ENCODE peak calls at places on chromosomes 11 and 22, in five cellular contexts. P, Q, V, E and W are unnamed samples.

GRCh38 chr11:83528877-83529276 is 242.7 kb upstream of the CCDC90B start:
- DNase-seq in E (no peak), P (no peak), Q (no peak), V (no peak), W (no peak)

GRCh38 chr11:69049490-69049867 is 747 bp downstream of the TPCN2 start:
- DNase-seq in P (no peak), E (no peak), V (peak; percentile 70), Q (no peak), W (no peak)

GRCh38 chr11:83972536-83972935 is 686.4 kb upstream of the CCDC90B start:
- DNase-seq in E (no peak), P (no peak), Q (no peak), V (no peak), W (no peak)

GRCh38 chr22:36586852-36587251 is 57.9 kb upstream of the EIF3D start:
- DNase-seq in E (no peak), P (no peak), V (no peak), Q (no peak), W (no peak)

GRCh38 chr11:76626921-76627391 is 43.6 kb downstream of the LRRC32 start:
- DNase-seq in E (no peak), P (no peak), Q (no peak), V (no peak), W (no peak)

GRCh38 chr11:126046796-126047195 is 15.9 kb downstream of the CDON start:
- DNase-seq in Q (no peak), V (no peak), E (no peak), P (no peak), W (no peak)

GRCh38 chr11:112222303-112222702 is 3.9 kb upstream of the PTS start:
- DNase-seq in E (no peak), V (no peak), P (no peak), Q (no peak), W (no peak)

GRCh38 chr11:24896118-24896835 is 399.4 kb downstream of the LUZP2 start:
- DNase-seq in Q (no peak), E (no peak), P (no peak), V (peak; percentile 55), W (no peak)

GRCh38 chr22:50530280-50530856 is 556 bp upstream of the TYMP start:
- DNase-seq in Q (peak; percentile 72), P (peak; percentile 74), E (no peak), V (peak; percentile 94), W (no peak)

GRCh38 chr11:30106782-30107181 is 90.0 kb upstream of the KCNA4 start:
- DNase-seq in Q (no peak), V (no peak), E (no peak), P (no peak), W (no peak)

GRCh38 chr11:110373061-110373702 is 56.6 kb upstream of the FDX1 start:
- DNase-seq in V (no peak), P (no peak), E (no peak), Q (no peak), W (no peak)

GRCh38 chr11:78957481-78958245 is 383.0 kb upstream of the NARS2 start:
- DNase-seq in Q (no peak), E (no peak), P (no peak), V (no peak), W (no peak)

GRCh38 chr11:100473390-100473740 is 213.7 kb upstream of the ARHGAP42 start:
- DNase-seq in E (no peak), V (no peak), Q (no peak), P (no peak), W (no peak)

GRCh38 chr22:36737776-36738175 is 34.2 kb upstream of the CACNG2 start:
- DNase-seq in E (no peak), Q (peak; percentile 32), P (no peak), V (no peak), W (no peak)

GRCh38 chr11:62546937-62547625 is 475 bp upstream of the AHNAK start:
- DNase-seq in E (no peak), Q (peak; percentile 45), P (peak; percentile 56), V (no peak), W (no peak)

GRCh38 chr11:110298298-110298765 is 1.9 kb upstream of the RDX start:
- DNase-seq in P (no peak), Q (no peak), V (no peak), E (no peak), W (no peak)

GRCh38 chr22:38710866-38711265 is 5.1 kb downstream of the GTPBP1 start:
- DNase-seq in P (no peak), E (no peak), Q (no peak), V (no peak), W (no peak)

GRCh38 chr22:27435839-27436581 is 365.5 kb downstream of the MN1 start:
- DNase-seq in E (peak; percentile 51), V (peak; percentile 83), P (peak; percentile 47), Q (no peak), W (no peak)

GRCh38 chr11:27621440-27622161 is 78.7 kb downstream of the BDNF start:
- DNase-seq in V (no peak), E (no peak), Q (no peak), P (no peak), W (no peak)

GRCh38 chr22:47107431-47107830 is 345.0 kb downstream of the TBC1D22A start:
- DNase-seq in E (no peak), P (no peak), Q (no peak), V (no peak), W (no peak)

GRCh38 chr22:50423956-50424355 is 50.9 kb downstream of the SBF1 start:
- DNase-seq in P (no peak), V (no peak), Q (no peak), E (no peak), W (no peak)

GRCh38 chr11:119161871-119162270 is 6.7 kb upstream of the NLRX1 start:
- DNase-seq in Q (no peak), P (no peak), V (no peak), E (no peak), W (no peak)

GRCh38 chr22:23984430-23984829 is 4.5 kb downstream of the GSTT2 start:
- DNase-seq in P (no peak), E (peak; percentile 70), Q (no peak), V (no peak), W (no peak)

GRCh38 chr11:47156333-47156732 is 20.3 kb downstream of the ARFGAP2 start:
- DNase-seq in E (no peak), V (no peak), P (no peak), Q (no peak), W (no peak)

GRCh38 chr11:92550411-92550810 is 325.8 kb downstream of the FAT3 start:
- DNase-seq in E (no peak), Q (no peak), P (no peak), V (no peak), W (no peak)

GRCh38 chr22:46058591-46059519 is 81.9 kb upstream of the WNT7B start:
- DNase-seq in Q (no peak), V (no peak), E (no peak), P (peak; percentile 43), W (no peak)
- H3K4me3 ChIP-seq in Q (peak overlapping the region; percentile 34), V (peak overlapping the region; percentile 13), E (no peak overlapping the region), P (peak overlapping the region; percentile 7), W (peak overlapping the region; percentile 80)

GRCh38 chr11:73592640-73593039 is 5.3 kb downstream of the FAM168A start:
- DNase-seq in V (no peak), Q (no peak), P (no peak), E (no peak), W (no peak)

GRCh38 chr11:73591050-73591449 is 6.9 kb downstream of the FAM168A start:
- DNase-seq in V (no peak), Q (no peak), E (no peak), P (no peak), W (no peak)

GRCh38 chr11:73586791-73587190 is 11.1 kb downstream of the FAM168A start:
- DNase-seq in P (no peak), E (no peak), V (no peak), Q (no peak), W (no peak)

GRCh38 chr11:73596547-73596946 is 1.4 kb downstream of the FAM168A start:
- DNase-seq in V (no peak), Q (no peak), P (no peak), E (no peak), W (no peak)

DNA sequence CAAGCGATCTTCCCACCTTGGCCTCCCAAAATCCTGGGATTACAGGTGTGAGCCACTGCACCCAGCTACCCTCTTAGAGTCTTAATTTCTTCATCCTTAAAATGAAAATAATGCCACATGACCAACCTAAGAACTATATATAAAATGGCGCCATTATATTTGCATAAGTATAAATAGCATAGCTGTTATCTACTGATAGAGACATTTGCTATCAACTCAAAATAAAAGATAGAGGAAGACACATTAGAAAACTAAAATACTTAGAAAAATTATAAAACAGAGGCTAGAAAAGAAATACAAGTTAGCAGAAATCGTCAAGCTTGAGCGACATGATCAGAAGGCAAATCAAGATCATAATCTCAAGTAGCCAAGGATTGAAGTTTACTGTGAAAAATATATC is 6.2 kb downstream of the FAM168A start:
- DNase-seq in Q (no peak), E (no peak), V (no peak), P (no peak), W (no peak)
- H3K27ac ChIP-seq in Q (no peak overlapping the region), E (no peak overlapping the region), V (no peak overlapping the region), P (no peak overlapping the region), W (no peak overlapping the region)

GRCh38 chr11:101476186-101476585 is 107.6 kb downstream of the TRPC6 start:
- DNase-seq in Q (no peak), V (no peak), E (no peak), P (no peak), W (no peak)

GRCh38 chr11:101477926-101478325 is 105.9 kb downstream of the TRPC6 start:
- DNase-seq in E (no peak), Q (no peak), V (no peak), P (no peak), W (no peak)

GRCh38 chr11:101474666-101475065 is 109.1 kb downstream of the TRPC6 start:
- DNase-seq in P (no peak), E (no peak), Q (no peak), V (no peak), W (no peak)

GRCh38 chr11:101478587-101479375 is 105.0 kb downstream of the TRPC6 start:
- DNase-seq in Q (no peak), V (no peak), E (peak; percentile 30), P (no peak), W (no peak)

DNA sequence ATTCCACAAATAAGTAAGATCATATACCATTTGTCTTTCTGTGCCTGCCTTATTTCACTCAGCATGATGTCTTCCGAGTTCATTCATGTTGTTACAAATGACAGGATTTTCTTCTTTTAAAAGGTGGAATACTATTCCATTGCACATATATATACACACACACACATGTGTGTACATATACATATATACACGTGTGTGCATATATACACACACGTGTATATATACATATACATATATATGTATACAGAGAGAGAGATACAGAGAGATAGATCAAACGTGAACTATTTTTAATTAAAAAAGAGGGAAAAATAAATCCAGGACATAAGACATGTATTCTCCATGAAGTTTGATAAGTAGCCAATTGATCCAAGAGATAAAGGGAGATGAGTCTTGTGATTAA is 108.1 kb downstream of the TRPC6 start:
- DNase-seq in V (no peak), Q (no peak), E (no peak), P (no peak), W (no peak)
- H3K4me3 ChIP-seq in V (no peak overlapping the region), Q (no peak overlapping the region), E (no peak overlapping the region), P (no peak overlapping the region), W (no peak overlapping the region)

DNA sequence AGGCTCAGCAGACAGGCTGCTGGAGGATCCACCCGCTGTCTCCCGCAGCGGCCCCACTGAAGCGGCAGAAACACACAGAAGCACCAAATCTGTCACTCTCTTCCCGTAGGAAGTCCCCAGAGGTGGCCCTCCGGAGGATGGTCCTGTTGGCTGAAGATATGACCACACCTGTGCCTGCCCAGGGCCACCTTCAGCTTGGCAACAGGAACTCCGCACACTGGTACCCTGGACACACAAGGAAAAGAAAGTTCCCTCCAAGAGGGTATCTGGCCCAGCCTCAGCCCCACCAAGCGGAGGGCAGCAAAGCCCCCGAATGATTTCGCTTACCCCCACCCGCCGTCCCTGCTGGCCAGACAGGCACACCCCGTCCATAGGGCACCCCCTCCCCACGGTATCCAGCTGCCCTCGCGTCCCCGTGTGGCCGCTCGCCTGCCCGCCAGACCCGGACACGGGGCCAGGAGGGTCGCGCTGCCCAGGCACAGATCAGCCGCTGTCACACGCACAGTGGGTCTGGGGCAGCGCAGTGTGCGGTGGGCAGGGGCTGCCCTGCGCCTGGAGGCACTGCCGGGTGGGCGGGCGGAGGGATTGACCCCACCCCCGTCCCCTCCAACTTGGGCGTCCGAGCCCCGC is 7.0 kb downstream of the RASSF7 start:
- DNase-seq in P (peak; percentile 29), E (no peak), V (peak; percentile 70), Q (no peak), W (no peak)
- H3K27ac ChIP-seq in P (peak overlapping the region; percentile 49), E (peak overlapping the region; percentile 76), V (peak overlapping the region; percentile 99), Q (peak overlapping the region; percentile 85), W (peak overlapping the region; percentile 76)